ENCODE peak calls at places on chromosomes 1 and 21, in ten cellular contexts. Z is mammary epithelial cell; Q is lung; T is sigmoid colon; E is CD4-positive, alpha-beta T cell; V is body of pancreas; O is colonic mucosa; U is HL-60; X is transverse colon; A is heart left ventricle. K is an unnamed sample.

GRCh38 chr1:19045898-19046889 is 89.7 kb upstream of the IFFO2 start:
- DNase-seq in Z (no peak), Q (no peak), T (peak; percentile 42), E (no peak), V (peak; percentile 45), O (no peak), U (no peak), X (peak; percentile 29), A (no peak), K (no peak)

GRCh38 chr1:151593651-151594625 is 17.9 kb upstream of the SNX27 start:
- DNase-seq in Z (peak; percentile 61), Q (peak; percentile 81), T (peak; percentile 87), E (peak; percentile 87), V (peak; percentile 89), O (peak; percentile 87), U (peak; percentile 72), X (peak; percentile 91), A (peak; percentile 82), K (peak; percentile 74)

GRCh38 chr1:212630159-212630900 is 21.8 kb downstream of the ATF3 start:
- DNase-seq in Z (no peak), Q (peak; percentile 58), T (peak; percentile 82), E (peak; percentile 42), V (peak; percentile 62), O (peak; percentile 61), U (peak; percentile 86), X (peak; percentile 66), A (peak; percentile 69), K (peak; percentile 62)

GRCh38 chr1:99599678-99600175 is 46.2 kb upstream of the PALMD start:
- DNase-seq in Z (peak; percentile 57), Q (peak; percentile 30), T (no peak), E (no peak), V (no peak), O (no peak), U (no peak), X (no peak), A (peak; percentile 69), K (peak; percentile 25)

GRCh38 chr21:42659416-42660117 is 6.1 kb downstream of the PDE9A start:
- DNase-seq in Z (no peak), Q (no peak), T (no peak), E (no peak), V (no peak), O (no peak), U (no peak), X (no peak), A (no peak), K (no peak)

GRCh38 chr1:90000934-90001676 is 6.2 kb downstream of the ZNF326 start:
- DNase-seq in Z (no peak), Q (no peak), T (no peak), E (no peak), V (no peak), O (no peak), U (no peak), X (no peak), A (no peak), K (no peak)

GRCh38 chr1:206041640-206042039 is 11.3 kb upstream of the RHEX start:
- DNase-seq in Z (peak; percentile 58), Q (no peak), T (no peak), E (no peak), V (no peak), O (peak; percentile 17), U (no peak), X (no peak), A (no peak), K (peak; percentile 59)

GRCh38 chr1:15799004-15799867 is 8.2 kb downstream of the UQCRHL start:
- DNase-seq in Z (peak; percentile 97), Q (peak; percentile 88), T (peak; percentile 82), E (no peak), V (peak; percentile 63), O (no peak), U (no peak), X (peak; percentile 59), A (peak; percentile 43), K (peak; percentile 98)

GRCh38 chr1:8133657-8134430 is 107.7 kb upstream of the ERRFI1 start:
- DNase-seq in Z (peak; percentile 92), Q (no peak), T (peak; percentile 95), E (no peak), V (peak; percentile 44), O (peak; percentile 55), U (no peak), X (peak; percentile 63), A (peak; percentile 72), K (peak; percentile 85)

GRCh38 chr1:58331156-58331555 is 215.4 kb downstream of the OMA1 start:
- DNase-seq in Z (no peak), Q (no peak), T (no peak), E (no peak), V (no peak), O (no peak), U (no peak), X (no peak), A (no peak), K (no peak)

GRCh38 chr21:42537106-42537742 is 23.6 kb downstream of the SLC37A1 start:
- DNase-seq in Z (no peak), Q (no peak), T (peak; percentile 14), E (no peak), V (no peak), O (no peak), U (peak; percentile 17), X (no peak), A (no peak), K (no peak)

GRCh38 chr1:79575424-79575823 is 568.9 kb upstream of the ADGRL4 start:
- DNase-seq in Z (no peak), Q (no peak), T (no peak), E (no peak), V (no peak), O (no peak), U (no peak), X (no peak), A (no peak), K (no peak)

GRCh38 chr1:183477986-183478781 is 5.9 kb downstream of the SMG7 start:
- DNase-seq in Z (no peak), Q (no peak), T (no peak), E (no peak), V (no peak), O (no peak), U (no peak), X (no peak), A (no peak), K (no peak)

GRCh38 chr1:186806477-186806876 is 22.3 kb upstream of the PLA2G4A start:
- DNase-seq in Z (peak; percentile 27), Q (no peak), T (no peak), E (no peak), V (no peak), O (no peak), U (peak; percentile 42), X (no peak), A (peak; percentile 11), K (peak; percentile 54)

GRCh38 chr21:20730421-20730820 is 267.8 kb upstream of the NCAM2 start:
- DNase-seq in Z (no peak), Q (no peak), T (no peak), E (no peak), V (no peak), O (no peak), U (no peak), X (no peak), A (no peak), K (no peak)

GRCh38 chr1:36908096-36908495 is 126.2 kb downstream of the GRIK3 start:
- DNase-seq in Z (no peak), Q (peak; percentile 15), T (no peak), E (no peak), V (no peak), O (no peak), U (no peak), X (no peak), A (no peak), K (no peak)

GRCh38 chr1:20964540-20965484 is 177.7 kb upstream of the HP1BP3 start:
- DNase-seq in Z (no peak), Q (no peak), T (no peak), E (no peak), V (no peak), O (peak; percentile 34), U (peak; percentile 74), X (peak; percentile 33), A (no peak), K (no peak)

GRCh38 chr1:7470904-7471638 is 300.0 kb upstream of the VAMP3 start:
- DNase-seq in Z (peak; percentile 98), Q (peak; percentile 81), T (peak; percentile 92), E (no peak), V (peak; percentile 28), O (peak; percentile 54), U (no peak), X (peak; percentile 59), A (peak; percentile 73), K (peak; percentile 98)

GRCh38 chr1:31381394-31382287 is 8.8 kb upstream of the FABP3 start:
- DNase-seq in Z (no peak), Q (no peak), T (no peak), E (no peak), V (no peak), O (peak; percentile 44), U (no peak), X (peak; percentile 75), A (peak; percentile 85), K (no peak)
- H3K27ac ChIP-seq in Z (no peak overlapping the region), Q (peak overlapping the region; percentile 82), T (no peak overlapping the region), E (no peak overlapping the region), V (no peak overlapping the region), O (no peak overlapping the region), U (no peak overlapping the region), X (peak overlapping the region; percentile 55), A (peak overlapping the region; percentile 78), K (peak overlapping the region; percentile 31)

GRCh38 chr1:93672069-93672468 is 9.6 kb downstream of the BCAR3 start:
- DNase-seq in Z (peak; percentile 42), Q (peak; percentile 70), T (peak; percentile 87), E (no peak), V (peak; percentile 31), O (peak; percentile 93), U (no peak), X (peak; percentile 82), A (peak; percentile 91), K (no peak)
- H3K27ac ChIP-seq in Z (no peak overlapping the region), Q (no peak overlapping the region), T (peak overlapping the region; percentile 86), E (no peak overlapping the region), V (peak overlapping the region; percentile 8), O (no peak overlapping the region), U (no peak overlapping the region), X (peak overlapping the region; percentile 67), A (peak overlapping the region; percentile 54), K (peak overlapping the region; percentile 76)

DNA sequence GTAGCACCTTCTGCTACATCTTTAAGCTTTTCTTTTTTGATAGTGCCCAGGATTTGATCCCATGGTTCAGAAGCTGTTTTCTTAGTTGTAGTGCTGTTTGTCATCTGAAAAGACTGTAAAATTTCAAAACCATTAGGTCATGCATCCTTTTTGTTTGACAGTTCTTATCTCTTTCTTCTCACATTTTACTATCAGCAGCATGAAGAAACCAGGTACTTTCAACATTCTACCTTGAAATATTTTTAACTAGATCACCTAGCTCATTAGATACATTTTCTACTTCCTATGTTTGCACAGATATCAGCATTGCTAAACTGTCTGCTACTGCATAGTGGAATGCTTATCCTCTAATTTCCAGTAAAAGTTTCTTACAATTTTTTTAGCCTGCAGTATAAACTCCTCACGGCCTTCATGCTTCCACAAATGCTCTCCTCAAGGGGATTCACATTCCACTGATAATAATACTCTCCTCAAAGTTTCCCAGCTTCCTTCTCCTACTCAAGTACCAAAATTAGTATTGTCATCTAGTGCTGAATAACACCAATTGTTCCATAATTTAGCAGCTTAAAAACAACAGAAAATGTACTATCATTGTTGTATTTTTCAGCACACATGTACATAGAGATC is 243.9 kb upstream of the ZRANB2 start:
- DNase-seq in Z (no peak), Q (no peak), T (no peak), E (no peak), V (no peak), O (no peak), U (no peak), X (no peak), A (no peak), K (no peak)
- H3K27ac ChIP-seq in Z (no peak overlapping the region), Q (no peak overlapping the region), T (no peak overlapping the region), E (no peak overlapping the region), V (no peak overlapping the region), O (no peak overlapping the region), U (no peak overlapping the region), X (no peak overlapping the region), A (no peak overlapping the region), K (no peak overlapping the region)

GRCh38 chr1:61502011-61502410 is 222.9 kb downstream of the TM2D1 start:
- DNase-seq in Z (no peak), Q (no peak), T (no peak), E (no peak), V (no peak), O (no peak), U (no peak), X (no peak), A (no peak), K (no peak)
- H3K27ac ChIP-seq in Z (no peak overlapping the region), Q (no peak overlapping the region), T (no peak overlapping the region), E (no peak overlapping the region), V (no peak overlapping the region), O (no peak overlapping the region), U (no peak overlapping the region), X (no peak overlapping the region), A (no peak overlapping the region), K (no peak overlapping the region)